ENCODE peak calls at places on chromosomes 3 and 15, in six cellular contexts. S is neuronal stem cell, G is fibroblast of lung, W is hepatocyte, I is GM23248, T is OCI-LY7. B is an unnamed sample.

GRCh38 chr3:123641084-123641462 is 56.2 kb upstream of the HACD2 start:
- DNase-seq in S (no peak), G (no peak), W (no peak), I (no peak), T (no peak), B (no peak)

GRCh38 chr15:33045066-33045810 is 149.3 kb downstream of the FMN1 start:
- DNase-seq in S (no peak), G (peak; percentile 81), W (no peak), I (no peak), T (no peak), B (no peak)

GRCh38 chr3:55854395-55854994 is 367.4 kb upstream of the WNT5A start:
- DNase-seq in S (no peak), G (no peak), W (peak; percentile 21), I (no peak), T (no peak), B (no peak)

GRCh38 chr3:132399054-132399929 is 18.0 kb upstream of the DNAJC13 start:
- DNase-seq in S (peak; percentile 53), G (peak; percentile 80), W (peak; percentile 68), I (peak; percentile 86), T (peak; percentile 65), B (peak; percentile 33)

GRCh38 chr3:146124141-146124801 is 36.7 kb downstream of the PLOD2 start:
- DNase-seq in S (no peak), G (no peak), W (no peak), I (peak; percentile 8), T (no peak), B (no peak)

GRCh38 chr15:31328999-31329639 is 2.5 kb downstream of the KLF13 start:
- DNase-seq in S (no peak), G (no peak), W (peak; percentile 66), I (peak; percentile 30), T (peak; percentile 85), B (peak; percentile 39)

GRCh38 chr3:106198828-106199194 is 330.0 kb upstream of the CBLB start:
- DNase-seq in S (no peak), G (peak; percentile 94), W (peak; percentile 7), I (peak; percentile 62), T (no peak), B (no peak)

GRCh38 chr15:70140031-70140542 is 42.4 kb upstream of the TLE3 start:
- DNase-seq in S (no peak), G (no peak), W (no peak), I (no peak), T (no peak), B (no peak)

DNA sequence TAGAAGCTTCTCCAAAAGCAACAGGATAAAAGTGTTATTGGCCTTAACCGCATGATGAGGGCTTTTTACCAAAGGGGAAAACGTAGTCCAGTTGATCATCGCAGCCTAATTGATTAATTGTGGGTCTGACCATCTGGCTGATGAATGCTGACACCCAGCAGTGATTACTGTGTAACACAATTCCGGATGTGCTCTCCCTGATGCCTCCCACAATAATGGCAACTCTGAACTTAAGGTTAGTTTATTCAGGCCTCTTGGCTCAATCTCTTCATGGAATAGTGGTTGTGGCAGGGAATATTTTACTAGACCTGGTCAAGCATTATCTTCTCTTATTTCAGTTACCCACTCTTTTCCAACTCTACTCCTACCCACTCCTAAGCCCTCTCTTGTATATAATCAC is 332.9 kb downstream of the TIGIT start:
- DNase-seq in S (no peak), G (no peak), W (no peak), I (peak; percentile 33), T (no peak), B (no peak)
- H2AFZ ChIP-seq in S (no peak overlapping the region), G (peak overlapping the region; percentile 10), W (no peak overlapping the region), I (peak overlapping the region; percentile 57), T (no peak overlapping the region), B (no peak overlapping the region)

DNA sequence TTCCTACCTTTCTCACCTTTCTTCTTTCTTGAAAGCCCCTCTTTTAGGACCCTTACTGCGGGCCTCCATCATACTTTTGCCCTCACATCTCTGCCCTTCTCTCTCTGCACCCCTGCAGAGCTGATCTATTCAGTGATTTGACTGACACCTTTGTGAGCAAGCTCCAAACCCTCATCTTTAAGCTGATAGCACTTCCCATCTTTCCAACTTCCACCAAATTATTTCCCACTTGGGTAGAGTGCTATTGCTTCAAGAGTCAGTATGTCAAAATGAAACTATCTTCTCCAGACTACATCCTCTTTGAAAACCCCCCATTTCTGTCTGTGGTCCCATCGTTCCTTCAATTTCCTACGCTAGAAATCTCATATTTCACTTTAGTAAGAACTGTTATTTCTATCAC is 19.7 kb downstream of the ZWILCH start:
- DNase-seq in S (no peak), G (no peak), W (no peak), I (no peak), T (no peak), B (no peak)
- H3K36me3 ChIP-seq in S (peaks cover 98% of the 10 kb centered on the region), G (peaks cover 2% of the 10 kb centered on the region), W (no peaks in the 10 kb centered on the region), I (peaks cover 6% of the 10 kb centered on the region), T (peaks cover 96% of the 10 kb centered on the region), B (peaks cover 68% of the 10 kb centered on the region)

DNA sequence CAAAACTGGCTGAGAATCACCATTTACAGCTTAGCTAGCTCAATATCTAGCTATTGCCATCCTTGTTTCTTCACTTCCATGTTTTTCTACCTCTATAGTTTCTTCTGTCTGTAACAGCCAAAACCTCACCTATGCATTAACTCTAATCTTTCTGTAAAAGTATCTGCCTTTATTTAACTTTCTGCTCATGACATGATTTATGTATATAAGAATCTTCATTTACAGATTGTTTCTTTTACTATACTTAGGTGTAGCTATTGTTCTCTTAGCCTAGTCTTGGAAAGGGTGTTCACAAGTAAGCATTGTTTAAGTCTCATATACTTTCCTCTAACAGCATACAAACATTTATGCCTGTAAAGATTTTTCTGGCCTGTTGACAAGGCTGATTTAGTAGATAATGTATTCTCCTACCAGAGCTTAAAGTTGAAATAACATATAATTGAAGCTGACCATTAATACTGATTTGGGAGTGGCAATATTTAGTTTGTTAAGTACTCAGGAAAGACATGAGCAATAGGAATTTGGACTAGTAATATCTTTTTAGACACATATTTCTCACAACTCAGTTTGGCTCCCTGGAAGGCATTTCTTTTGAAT is 9.4 kb downstream of the FILIP1L start:
- DNase-seq in S (no peak), G (no peak), W (no peak), I (peak; percentile 12), T (peak; percentile 11), B (no peak)
- H3K27ac ChIP-seq in S (no peak overlapping the region), G (no peak overlapping the region), W (peak overlapping the region; percentile 47), I (peak overlapping the region; percentile 7), T (peak overlapping the region; percentile 58), B (peak overlapping the region; percentile 53)

DNA sequence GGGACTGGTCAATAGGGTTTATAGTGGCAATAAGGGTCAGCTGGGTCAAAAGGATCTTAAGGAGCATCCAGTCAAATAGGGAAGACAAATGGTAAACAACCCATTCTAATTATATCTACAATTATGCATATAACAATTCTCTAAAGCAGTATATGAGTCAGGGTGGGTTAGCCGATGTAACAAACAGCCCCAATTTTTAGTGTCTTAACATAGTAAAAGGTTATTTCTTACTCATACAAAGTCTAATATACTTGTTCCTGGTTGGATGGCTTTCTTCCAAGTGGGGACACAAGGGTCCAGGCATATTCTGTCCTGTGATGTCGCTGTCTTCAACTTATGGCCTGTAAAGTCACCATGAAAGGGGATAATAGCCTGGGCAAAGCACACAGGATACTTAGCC is 97.9 kb upstream of the GALNT15 start:
- DNase-seq in S (no peak), G (no peak), W (no peak), I (no peak), T (no peak), B (no peak)
- H2AFZ ChIP-seq in S (no peak overlapping the region), G (no peak overlapping the region), W (no peak overlapping the region), I (no peak overlapping the region), T (no peak overlapping the region), B (no peak overlapping the region)

DNA sequence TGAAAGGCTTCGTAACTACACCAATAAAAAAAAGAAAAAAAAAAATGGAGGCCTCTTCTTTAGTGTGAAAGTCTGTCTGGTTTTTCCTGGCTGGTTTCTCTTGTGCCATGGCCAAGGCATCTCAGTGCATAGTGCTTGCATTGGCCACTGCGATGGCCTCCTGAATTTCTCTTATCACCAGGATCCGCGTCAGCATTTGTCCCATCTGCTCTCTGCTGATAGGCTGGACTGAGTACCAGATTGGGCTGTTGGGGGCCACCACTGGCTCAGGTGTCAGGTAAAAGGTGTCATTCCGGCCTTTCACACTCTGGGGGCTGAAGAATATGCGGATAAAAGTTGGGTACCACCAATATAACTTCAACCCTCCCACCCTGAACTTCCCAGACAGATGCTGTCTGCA is 1.1 kb upstream of the IMPDH2 start:
- DNase-seq in S (no peak), G (no peak), W (no peak), I (no peak), T (no peak), B (no peak)
- H3K36me3 ChIP-seq in S (peaks cover 93% of the 10 kb centered on the region), G (peaks cover 21% of the 10 kb centered on the region), W (no peaks in the 10 kb centered on the region), I (peaks cover 19% of the 10 kb centered on the region), T (peaks cover 84% of the 10 kb centered on the region), B (peaks cover 79% of the 10 kb centered on the region)

GRCh38 chr3:183958226-183958625 is 59.5 kb downstream of the ABCC5 start:
- DNase-seq in S (no peak), G (no peak), W (no peak), I (no peak), T (no peak), B (no peak)
- H3K27ac ChIP-seq in S (no peak overlapping the region), G (no peak overlapping the region), W (peak overlapping the region; percentile 88), I (no peak overlapping the region), T (no peak overlapping the region), B (no peak overlapping the region)

DNA sequence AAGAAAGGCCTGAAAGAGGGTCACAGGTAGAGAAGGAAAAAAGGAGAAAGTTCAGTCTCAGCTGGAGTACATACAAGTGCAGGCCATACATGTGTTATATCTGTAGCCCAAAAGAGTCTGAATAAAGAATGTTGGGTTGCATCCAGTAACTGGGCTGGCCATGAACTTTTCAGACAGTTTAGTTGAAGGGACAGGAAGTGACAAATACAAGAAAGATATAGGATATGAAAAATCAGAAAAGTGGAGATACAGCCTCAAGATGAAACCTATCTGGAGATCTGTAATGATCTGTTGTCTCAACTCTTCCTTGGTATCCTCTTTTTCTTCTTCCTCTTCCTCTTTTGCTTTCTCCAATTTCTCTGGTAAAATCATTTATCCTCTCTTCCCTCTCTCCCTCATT is 671.7 kb downstream of the MECOM start:
- DNase-seq in S (no peak), G (no peak), W (no peak), I (peak; percentile 15), T (no peak), B (no peak)
- H2AFZ ChIP-seq in S (no peak overlapping the region), G (peak overlapping the region; percentile 37), W (no peak overlapping the region), I (no peak overlapping the region), T (no peak overlapping the region), B (no peak overlapping the region)

GRCh38 chr3:23761440-23761896 is 44.3 kb upstream of the UBE2E1 start:
- DNase-seq in S (no peak), G (peak; percentile 52), W (peak; percentile 70), I (peak; percentile 36), T (peak; percentile 79), B (no peak)

GRCh38 chr3:23767546-23767945 is 38.2 kb upstream of the UBE2E1 start:
- DNase-seq in S (no peak), G (no peak), W (no peak), I (no peak), T (peak; percentile 52), B (no peak)

GRCh38 chr3:23762214-23763039 is 43.3 kb upstream of the UBE2E1 start:
- DNase-seq in S (no peak), G (no peak), W (no peak), I (peak; percentile 44), T (peak; percentile 84), B (no peak)

GRCh38 chr3:23763040-23763477 is 42.7 kb upstream of the UBE2E1 start:
- DNase-seq in S (no peak), G (peak; percentile 62), W (no peak), I (peak; percentile 24), T (peak; percentile 49), B (no peak)

GRCh38 chr3:23764407-23764806 is 41.3 kb upstream of the UBE2E1 start:
- DNase-seq in S (no peak), G (no peak), W (no peak), I (no peak), T (no peak), B (no peak)
- H3K36me3 ChIP-seq in S (no peaks in the 10 kb centered on the region), G (no peaks in the 10 kb centered on the region), W (no peaks in the 10 kb centered on the region), I (no peaks in the 10 kb centered on the region), T (no peaks in the 10 kb centered on the region), B (no peaks in the 10 kb centered on the region)

GRCh38 chr15:74432968-74433591 is 678 bp downstream of the SEMA7A start:
- DNase-seq in S (no peak), G (no peak), W (no peak), I (peak; percentile 49), T (no peak), B (no peak)
- H3K27ac ChIP-seq in S (no peak overlapping the region), G (peak overlapping the region; percentile 51), W (no peak overlapping the region), I (peak overlapping the region; percentile 37), T (no peak overlapping the region), B (peak overlapping the region; percentile 67)

B was measured in DND-41.